ENCODE peak calls at places on chromosome 14, in four cellular contexts. Q is sigmoid colon, U is uterus, P is H1. L is an unnamed sample.

GRCh38 chr14:98946995-98947394 is 325.0 kb downstream of the BCL11B start:
- DNase-seq in Q (peak; percentile 52), U (no peak), P (no peak), L (peak; percentile 31)

GRCh38 chr14:99230271-99231141 is 41.5 kb downstream of the BCL11B start:
- DNase-seq in Q (no peak), U (no peak), P (no peak), L (peak; percentile 84)

GRCh38 chr14:22893706-22894105 is 10.7 kb downstream of the REM2 start:
- DNase-seq in Q (no peak), U (no peak), P (no peak), L (no peak)

GRCh38 chr14:102479777-102480176 is 29.8 kb downstream of the ANKRD9 start:
- DNase-seq in Q (peak; percentile 75), U (no peak), P (no peak), L (peak; percentile 75)

GRCh38 chr14:101101456-101102056 is 198.0 kb upstream of the RTL1 start:
- DNase-seq in Q (peak; percentile 54), U (no peak), P (no peak), L (no peak)

GRCh38 chr14:75232597-75232996 is 46.0 kb upstream of the FOS start:
- DNase-seq in Q (no peak), U (no peak), P (no peak), L (no peak)

GRCh38 chr14:77139540-77140342 is 1.9 kb downstream of the ZDHHC22 start:
- DNase-seq in Q (no peak), U (no peak), P (no peak), L (peak; percentile 82)

GRCh38 chr14:72503696-72504368 is 390.1 kb downstream of the DPF3 start:
- DNase-seq in Q (no peak), U (no peak), P (no peak), L (no peak)

GRCh38 chr14:43939836-43940235 is 567.2 kb downstream of the FSCB start:
- DNase-seq in Q (no peak), U (no peak), P (no peak), L (no peak)

GRCh38 chr14:75274045-75274898 is 4.4 kb upstream of the FOS start:
- DNase-seq in Q (no peak), U (no peak), P (no peak), L (peak; percentile 36)

GRCh38 chr14:75315143-75315542 is 36.5 kb downstream of the FOS start:
- DNase-seq in Q (peak; percentile 68), U (no peak), P (no peak), L (no peak)

GRCh38 chr14:54366726-54367707 is 29.8 kb upstream of the CDKN3 start:
- DNase-seq in Q (no peak), U (peak; percentile 46), P (no peak), L (no peak)

GRCh38 chr14:36173161-36173560 is 3.4 kb downstream of the PTCSC3 start:
- DNase-seq in Q (no peak), U (no peak), P (no peak), L (no peak)

GRCh38 chr14:24052656-24053547 is 1.1 kb downstream of the CARMIL3 start:
- DNase-seq in Q (no peak), U (no peak), P (no peak), L (no peak)

GRCh38 chr14:94342334-94342934 is 19.3 kb upstream of the SERPINA6 start:
- DNase-seq in Q (peak; percentile 89), U (peak; percentile 76), P (no peak), L (no peak)

GRCh38 chr14:21104448-21105060 is 3.7 kb downstream of the TMEM253 start:
- DNase-seq in Q (peak; percentile 91), U (peak; percentile 77), P (peak; percentile 44), L (peak; percentile 93)

GRCh38 chr14:21103710-21104447 is 3.0 kb downstream of the TMEM253 start:
- DNase-seq in Q (peak; percentile 98), U (peak; percentile 97), P (peak; percentile 80), L (peak; percentile 99)

GRCh38 chr14:21102472-21103164 is 1.8 kb downstream of the TMEM253 start:
- DNase-seq in Q (no peak), U (no peak), P (no peak), L (no peak)

GRCh38 chr14:21101802-21102413 is 1.0 kb downstream of the TMEM253 start:
- DNase-seq in Q (no peak), U (no peak), P (no peak), L (no peak)

DNA sequence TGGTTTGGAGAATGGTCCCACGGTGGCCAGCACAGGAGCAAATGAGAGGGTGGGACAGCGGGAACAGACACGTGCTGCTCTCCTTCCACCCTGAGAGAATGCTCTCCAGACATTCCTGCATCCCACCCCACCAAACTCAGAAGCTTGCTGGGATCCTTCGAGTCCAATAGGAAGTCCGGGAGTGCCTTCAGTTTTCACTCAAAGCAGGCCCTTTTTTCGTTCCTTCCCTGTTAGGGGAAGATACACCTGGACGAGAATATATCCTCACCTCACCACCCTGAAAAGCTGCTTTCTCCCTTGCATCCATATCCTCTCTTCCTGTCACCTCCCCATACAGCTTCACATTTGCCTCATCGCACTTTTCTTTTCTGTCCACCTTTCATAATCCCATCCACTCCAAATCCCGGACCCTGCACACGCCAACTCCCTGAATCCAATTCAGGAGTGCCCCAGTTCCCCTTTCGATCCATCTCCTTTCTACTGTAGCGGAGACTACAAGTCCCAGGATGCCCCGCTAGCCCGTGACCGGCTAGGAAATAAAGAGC is 2.4 kb downstream of the TMEM253 start:
- DNase-seq in Q (no peak), U (no peak), P (no peak), L (no peak)
- TF ChIP-seq POLR2A in Q (no peak), U (no peak), P (no peak), L (no peak)

GRCh38 chr14:56953884-56954283 is 143.6 kb upstream of the OTX2 start:
- DNase-seq in Q (no peak), U (no peak), P (no peak), L (no peak)
- TF ChIP-seq CTCF in Q (no peak), U (no peak), P (no peak), L (no peak)

GRCh38 chr14:68882235-68882634 is 89.4 kb upstream of the ZFP36L1 start:
- DNase-seq in Q (no peak), U (no peak), P (no peak), L (no peak)

GRCh38 chr14:68880581-68881105 is 87.8 kb upstream of the ZFP36L1 start:
- DNase-seq in Q (no peak), U (no peak), P (no peak), L (no peak)

GRCh38 chr14:68879321-68879781 is 86.5 kb upstream of the ZFP36L1 start:
- DNase-seq in Q (peak; percentile 56), U (no peak), P (no peak), L (no peak)

GRCh38 chr14:68879841-68880575 is 87.1 kb upstream of the ZFP36L1 start:
- DNase-seq in Q (peak; percentile 44), U (no peak), P (no peak), L (no peak)

GRCh38 chr14:68881396-68881795 is 88.5 kb upstream of the ZFP36L1 start:
- DNase-seq in Q (peak; percentile 50), U (no peak), P (no peak), L (no peak)
- H3K36me3 ChIP-seq in Q (peaks cover 99% of the 10 kb centered on the region), U (no peaks in the 10 kb centered on the region), P (peaks cover 37% of the 10 kb centered on the region), L (peaks cover 100% of the 10 kb centered on the region)

GRCh38 chr14:51485733-51486132 is 166.0 kb upstream of the FRMD6 start:
- DNase-seq in Q (no peak), U (no peak), P (no peak), L (no peak)
- TF ChIP-seq POLR2A in Q (no peak), U (no peak), P (no peak), L (no peak)